ENCODE peak calls at places on chromosomes 16 and 17, in five cellular contexts. N is Calu3, X is upper lobe of right lung, G is BJ, S is left ventricle myocardium inferior. H is an unnamed sample.

GRCh38 chr17:74960739-74961342 is 11.7 kb downstream of the HID1 start:
- DNase-seq in S (no peak), N (no peak), G (no peak), X (peak), H (no peak)

GRCh38 chr17:4636474-4637100 is 4.9 kb downstream of the ALOX15 start:
- DNase-seq in N (no peak), G (no peak), S (no peak), X (peak), H (no peak)

GRCh38 chr17:39622380-39623006 is 4.3 kb upstream of the PPP1R1B start:
- DNase-seq in G (no peak), N (peak), X (no peak), S (no peak), H (no peak)

GRCh38 chr16:11484691-11485258 is 101.9 kb downstream of the LITAF start:
- DNase-seq in G (no peak), N (no peak), X (no peak), S (no peak), H (no peak)

GRCh38 chr16:5438591-5438990 is 341.0 kb upstream of the EEF2KMT start:
- DNase-seq in X (no peak), G (no peak), N (peak), S (no peak), H (no peak)

GRCh38 chr16:31664683-31665482 is 137.2 kb downstream of the AHSP start:
- DNase-seq in G (no peak), N (no peak), X (no peak), S (no peak), H (no peak)

GRCh38 chr17:81509048-81509686 is 3.4 kb downstream of the ACTG1 start:
- DNase-seq in G (no peak), X (no peak), S (no peak), N (no peak), H (no peak)

GRCh38 chr17:39737331-39737760 is 392 bp upstream of the GRB7 start:
- DNase-seq in G (no peak), S (no peak), N (no peak), X (no peak), H (no peak)

GRCh38 chr17:83152745-83153611 is 73.6 kb downstream of the METRNL start:
- DNase-seq in S (peak), G (no peak), N (no peak), X (no peak), H (no peak)

GRCh38 chr17:66994943-66995535 is 30.5 kb downstream of the CACNG4 start:
- DNase-seq in S (no peak), X (no peak), N (no peak), G (no peak), H (no peak)

GRCh38 chr16:73015612-73016487 is 32.1 kb downstream of the ZFHX3 start:
- DNase-seq in S (no peak), N (peak), X (peak), G (no peak), H (no peak)

GRCh38 chr17:1060991-1061390 is 64.1 kb downstream of the TIMM22 start:
- DNase-seq in G (peak), S (no peak), N (peak), X (peak), H (peak)

GRCh38 chr17:52828621-52829020 is 670.1 kb upstream of the CA10 start:
- DNase-seq in S (no peak), G (no peak), N (no peak), X (no peak), H (no peak)

GRCh38 chr17:18117974-18118632 is 9.5 kb downstream of the MYO15A start:
- DNase-seq in G (no peak), X (no peak), N (no peak), S (no peak), H (no peak)

GRCh38 chr16:14289692-14290340 is 218.7 kb downstream of the MRTFB start:
- DNase-seq in N (peak), X (no peak), G (no peak), S (no peak), H (no peak)

GRCh38 chr16:4594433-4595410 is 20.0 kb downstream of the UBALD1 start:
- DNase-seq in S (no peak), N (no peak), G (no peak), X (no peak), H (no peak)

GRCh38 chr16:57299719-57300386 is 15.4 kb upstream of the PLLP start:
- DNase-seq in S (peak), N (peak), X (peak), G (peak), H (peak)
- TF ChIP-seq CTCF in S (peak), N (peak), X (peak), G (no peak), H (no peak)

GRCh38 chr17:44736551-44737240 is 22.1 kb upstream of the ADAM11 start:
- DNase-seq in N (no peak), G (no peak), S (no peak), X (no peak), H (no peak)

GRCh38 chr17:44734272-44734671 is 24.5 kb upstream of the ADAM11 start:
- DNase-seq in N (no peak), G (no peak), S (no peak), X (no peak), H (no peak)

GRCh38 chr17:44738214-44738906 is 20.4 kb upstream of the ADAM11 start:
- DNase-seq in N (no peak), G (no peak), X (no peak), S (no peak), H (no peak)

GRCh38 chr17:44733753-44734152 is 25.0 kb upstream of the ADAM11 start:
- DNase-seq in N (peak), S (no peak), G (no peak), X (no peak), H (no peak)
- TF ChIP-seq CTCF in N (no peak), S (peak), G (peak), X (no peak), H (peak)

DNA sequence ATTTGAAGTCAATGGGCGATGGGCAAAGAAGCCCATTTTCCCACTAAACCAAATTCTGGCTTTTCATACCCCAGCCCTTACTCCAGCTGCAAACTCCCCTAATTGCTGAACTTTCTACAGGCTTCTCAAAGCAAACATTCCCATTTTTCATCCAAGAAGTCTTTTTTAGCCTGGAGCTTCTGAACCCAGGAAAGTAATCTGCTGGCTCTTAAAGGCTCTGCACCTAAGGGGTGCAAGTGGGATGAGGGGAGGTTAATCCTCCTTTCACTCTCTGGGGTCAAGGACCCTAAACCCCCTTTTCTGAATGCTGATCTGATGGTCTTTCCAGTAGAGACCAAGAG is 2.4 kb downstream of the HOXB7 start:
- DNase-seq in G (no peak), X (no peak), N (no peak), S (no peak), H (no peak)
- TF ChIP-seq CTCF in G (no peak), X (no peak), N (no peak), S (no peak), H (no peak)

DNA sequence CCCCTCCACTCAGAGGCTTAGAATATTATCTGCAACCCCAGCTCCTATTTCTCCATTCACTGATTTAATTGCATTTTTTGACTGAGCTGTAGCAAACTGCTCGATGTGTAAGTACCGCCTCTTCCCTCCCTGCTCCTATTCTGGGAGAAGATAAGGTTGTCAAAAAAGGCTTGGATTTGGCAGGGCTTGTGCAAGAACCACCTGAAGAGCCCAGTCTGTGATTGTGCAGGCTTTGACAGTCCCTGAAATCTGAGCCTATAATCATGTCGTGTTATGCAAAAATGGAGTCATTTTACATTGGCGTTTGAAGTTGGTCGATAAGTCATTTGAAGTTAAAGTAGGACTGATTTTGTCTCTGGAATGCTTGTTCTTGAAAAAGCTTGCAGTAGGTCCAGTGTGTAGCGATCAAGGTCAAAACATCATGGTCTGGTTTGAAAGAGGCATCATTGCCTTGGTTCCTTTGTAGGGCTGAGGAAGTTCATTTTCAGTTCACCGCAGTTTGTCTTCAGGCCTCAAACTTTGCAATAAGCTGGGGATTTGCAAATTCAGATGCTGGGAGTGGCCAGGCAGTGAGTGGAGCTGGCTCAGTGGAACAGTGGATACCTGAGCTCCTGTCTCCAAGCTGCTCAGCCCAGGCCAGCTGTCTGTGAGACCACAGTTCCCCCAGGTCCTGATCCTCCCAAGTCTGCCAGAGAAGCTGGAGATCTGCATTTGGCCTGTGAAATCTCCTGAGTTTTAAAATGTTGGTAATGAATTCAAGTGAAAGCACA is 68.9 kb downstream of the KATNIP start:
- DNase-seq in X (no peak), N (no peak), G (no peak), S (no peak), H (no peak)
- TF ChIP-seq CTCF in X (no peak), N (no peak), G (no peak), S (no peak), H (no peak)

GRCh38 chr17:28228109-28228840 is 90.7 kb upstream of the TMEM97 start:
- DNase-seq in X (no peak), S (no peak), N (no peak), G (no peak), H (no peak)
- TF ChIP-seq CTCF in X (no peak), S (no peak), N (no peak), G (peak), H (no peak)

GRCh38 chr16:49281481-49281842 is at the start of gene CBLN1:
- DNase-seq in N (no peak), S (no peak), G (no peak), X (no peak), H (no peak)

GRCh38 chr16:49280861-49281331 is 742 bp downstream of the CBLN1 start:
- DNase-seq in X (no peak), N (no peak), S (no peak), G (no peak), H (no peak)

GRCh38 chr16:49282690-49283375 is 1.2 kb upstream of the CBLN1 start:
- DNase-seq in S (no peak), N (no peak), X (no peak), G (no peak), H (no peak)

GRCh38 chr16:49283376-49284049 is 1.9 kb upstream of the CBLN1 start:
- DNase-seq in N (no peak), X (no peak), G (no peak), S (no peak), H (no peak)

GRCh38 chr16:49281843-49282642 is 405 bp upstream of the CBLN1 start:
- DNase-seq in S (peak), X (peak), N (no peak), G (no peak), H (no peak)
- TF ChIP-seq CTCF in S (peak), X (no peak), N (no peak), G (no peak), H (no peak)

GRCh38 chr17:12257176-12257575 is 236.5 kb downstream of the MAP2K4 start:
- DNase-seq in G (no peak), S (no peak), N (no peak), X (no peak), H (no peak)

GRCh38 chr17:12256380-12256995 is 235.8 kb downstream of the MAP2K4 start:
- DNase-seq in X (no peak), N (peak), S (no peak), G (peak), H (peak)

DNA sequence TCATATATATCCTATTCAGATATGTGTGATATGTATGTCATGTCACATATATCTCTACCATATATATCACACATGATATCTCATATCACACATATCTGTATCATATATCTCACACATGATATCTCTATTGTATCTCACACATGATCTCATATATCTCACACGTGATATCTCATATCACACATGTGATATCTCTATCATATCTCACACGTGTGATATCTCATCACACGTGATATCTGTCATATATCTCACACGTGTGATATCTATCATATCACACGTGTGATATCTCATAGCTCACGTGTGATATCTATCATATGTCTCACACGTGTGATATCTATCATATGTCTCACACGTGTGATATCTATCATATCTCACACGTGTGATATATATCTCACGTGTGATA is 240.7 kb downstream of the MAP2K4 start:
- DNase-seq in S (no peak), G (no peak), N (no peak), X (no peak), H (no peak)
- TF ChIP-seq CTCF in S (no peak), G (no peak), N (no peak), X (no peak), H (no peak)

GRCh38 chr17:55585629-55586028 is 74.4 kb upstream of the SMIM36 start:
- DNase-seq in G (no peak), N (no peak), S (no peak), X (no peak), H (no peak)
- TF ChIP-seq CTCF in G (no peak), N (no peak), S (no peak), X (peak), H (no peak)

GRCh38 chr16:81995651-81996050 is 15.6 kb downstream of the SDR42E1 start:
- DNase-seq in X (no peak), N (no peak), S (no peak), G (peak), H (no peak)

GRCh38 chr16:81997738-81998137 is 13.5 kb downstream of the SDR42E1 start:
- DNase-seq in G (peak), N (peak), X (no peak), S (no peak), H (peak)

GRCh38 chr16:82002831-82003230 is 8.4 kb downstream of the SDR42E1 start:
- DNase-seq in S (no peak), G (no peak), X (no peak), N (no peak), H (no peak)

GRCh38 chr16:81994485-81994884 is 16.8 kb downstream of the SDR42E1 start:
- DNase-seq in X (no peak), S (no peak), G (no peak), N (no peak), H (no peak)

DNA sequence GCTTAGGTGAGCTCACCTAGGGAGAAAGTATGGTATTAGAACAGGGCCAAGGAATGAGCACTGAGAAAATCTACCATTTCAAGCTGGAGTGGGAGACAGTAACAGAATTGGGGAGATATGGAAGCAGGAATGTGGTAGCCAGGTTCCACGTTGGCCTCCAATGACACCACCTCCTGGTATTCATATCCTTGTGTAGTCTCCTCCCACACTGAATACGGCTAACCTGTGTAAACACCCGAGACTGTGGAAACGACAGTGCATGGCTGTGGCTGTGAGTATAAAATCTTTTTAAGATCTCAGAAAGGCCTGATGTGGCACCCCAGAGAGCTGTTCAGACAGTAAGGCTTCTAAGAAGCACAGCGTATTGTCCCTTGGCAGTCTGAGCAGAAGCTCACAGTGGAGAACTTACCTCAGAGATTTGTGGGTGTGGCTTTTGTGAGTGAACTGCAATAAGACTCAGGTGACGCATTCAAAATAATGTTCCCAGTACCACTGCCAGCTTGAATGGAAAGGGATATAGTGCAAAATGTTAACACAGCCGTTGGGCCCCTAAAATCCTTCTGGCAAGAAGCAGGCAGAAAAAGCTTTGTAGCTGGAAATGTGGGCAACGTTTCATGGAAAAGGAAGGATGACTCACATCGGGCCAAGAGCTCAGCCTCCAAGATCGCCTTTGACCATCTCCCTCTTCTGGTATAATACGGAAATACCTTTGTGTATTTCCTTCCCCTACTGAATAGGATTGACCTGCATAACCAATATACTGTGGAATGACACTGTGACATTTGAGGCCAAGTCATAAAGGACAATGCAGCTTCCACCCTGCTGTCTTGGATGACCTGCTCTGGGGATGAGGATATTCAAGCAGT is 14.4 kb downstream of the SDR42E1 start:
- DNase-seq in S (no peak), X (no peak), G (peak), N (peak), H (no peak)
- TF ChIP-seq CTCF in S (peak), X (peak), G (peak), N (peak), H (peak)

GRCh38 chr17:63099420-63099819 is 133.4 kb downstream of the TANC2 start:
- DNase-seq in N (no peak), G (no peak), X (no peak), S (no peak), H (no peak)

GRCh38 chr17:63096426-63096825 is 130.4 kb downstream of the TANC2 start:
- DNase-seq in N (no peak), G (peak), X (no peak), S (no peak), H (peak)

GRCh38 chr17:63094636-63095035 is 128.6 kb downstream of the TANC2 start:
- DNase-seq in X (no peak), S (no peak), G (no peak), N (no peak), H (no peak)

GRCh38 chr17:63095459-63095858 is 129.4 kb downstream of the TANC2 start:
- DNase-seq in G (no peak), S (no peak), N (no peak), X (no peak), H (no peak)

GRCh38 chr17:63095879-63096278 is 129.8 kb downstream of the TANC2 start:
- DNase-seq in S (no peak), N (no peak), G (no peak), X (no peak), H (no peak)
- TF ChIP-seq CTCF in S (no peak), N (no peak), G (no peak), X (no peak), H (no peak)

H was measured in AG09319.